ENCODE peak calls at places on chromosome 16, in four cellular contexts. X is HCT116, D is HepG2, J is K562. N is an unnamed sample.

GRCh38 chr16:82055728-82056549 is 20.9 kb downstream of the HSD17B2 start:
- DNase-seq in X (no peak), D (peak; percentile 86), J (no peak), N (no peak)

GRCh38 chr16:28981517-28981916 is 3.3 kb upstream of the LAT start:
- DNase-seq in X (no peak), D (peak; percentile 38), J (peak; percentile 84), N (peak; percentile 90)

GRCh38 chr16:12518238-12519004 is 285.3 kb downstream of the CPPED1 start:
- DNase-seq in X (no peak), D (no peak), J (no peak), N (no peak)

GRCh38 chr16:68091604-68092261 is 6.6 kb downstream of the NFATC3 start:
- DNase-seq in X (no peak), D (peak; percentile 70), J (no peak), N (no peak)

GRCh38 chr16:88732172-88732960 is 26.1 kb downstream of the CTU2 start:
- DNase-seq in X (no peak), D (no peak), J (no peak), N (no peak)

GRCh38 chr16:49179714-49180330 is 101.8 kb downstream of the CBLN1 start:
- DNase-seq in X (no peak), D (no peak), J (no peak), N (no peak)

GRCh38 chr16:58730724-58731370 is 3.3 kb downstream of the GOT2 start:
- DNase-seq in X (no peak), D (no peak), J (no peak), N (no peak)

GRCh38 chr16:52964290-52964689 is 88.4 kb downstream of the CHD9NB start:
- DNase-seq in X (no peak), D (no peak), J (no peak), N (no peak)

GRCh38 chr16:17058471-17058870 is 412.3 kb downstream of the XYLT1 start:
- DNase-seq in X (no peak), D (no peak), J (no peak), N (no peak)

GRCh38 chr16:17828012-17828411 is 357.3 kb upstream of the XYLT1 start:
- DNase-seq in X (no peak), D (no peak), J (no peak), N (no peak)

GRCh38 chr16:47990676-47991075 is 165.1 kb downstream of the ABCC12 start:
- DNase-seq in X (no peak), D (no peak), J (no peak), N (no peak)

GRCh38 chr16:66740010-66740409 is 11.4 kb downstream of the DYNC1LI2 start:
- DNase-seq in X (no peak), D (peak; percentile 39), J (peak; percentile 56), N (no peak)

GRCh38 chr16:75087040-75087979 is 29.3 kb downstream of the LDHD start:
- DNase-seq in X (no peak), D (peak; percentile 60), J (peak; percentile 48), N (no peak)

GRCh38 chr16:64297863-64298579 is 823.8 kb downstream of the CDH11 start:
- DNase-seq in X (no peak), D (no peak), J (no peak), N (no peak)

GRCh38 chr16:49130397-49130796 is 151.2 kb downstream of the CBLN1 start:
- DNase-seq in X (no peak), D (no peak), J (no peak), N (no peak)

GRCh38 chr16:65274576-65274975 is 152.7 kb upstream of the CDH11 start:
- DNase-seq in X (no peak), D (no peak), J (no peak), N (no peak)

GRCh38 chr16:79573881-79574280 is 26.7 kb downstream of the MAF start:
- DNase-seq in X (no peak), D (no peak), J (no peak), N (no peak)

GRCh38 chr16:2196981-2197511 is 641 bp upstream of the CASKIN1 start:
- DNase-seq in X (no peak), D (no peak), J (no peak), N (no peak)

GRCh38 chr16:1884889-1885288 is 12.9 kb upstream of the MEIOB start:
- DNase-seq in X (no peak), D (no peak), J (no peak), N (no peak)

GRCh38 chr16:24728891-24729242 is 584 bp upstream of the TNRC6A start:
- DNase-seq in X (no peak), D (no peak), J (peak; percentile 15), N (no peak)

GRCh38 chr16:31090540-31090939 is 1.8 kb upstream of the PRSS53 start:
- DNase-seq in X (no peak), D (no peak), J (no peak), N (no peak)

GRCh38 chr16:83418565-83418964 is 389.2 kb upstream of the HSBP1 start:
- DNase-seq in X (no peak), D (no peak), J (no peak), N (no peak)

GRCh38 chr16:82241469-82242052 is 71.5 kb upstream of the MPHOSPH6 start:
- DNase-seq in X (no peak), D (no peak), J (no peak), N (no peak)

GRCh38 chr16:54175169-54175551 is 111.4 kb downstream of the IRX3 start:
- DNase-seq in X (no peak), D (no peak), J (no peak), N (no peak)

GRCh38 chr16:31273676-31274075 is 13.9 kb downstream of the ITGAM start:
- DNase-seq in X (no peak), D (no peak), J (peak; percentile 2), N (no peak)

GRCh38 chr16:4734063-4734729 is at the start of the genes ANKS3 and DNAAF8:
- DNase-seq in X (peak; percentile 92), D (peak; percentile 96), J (peak; percentile 98), N (peak; percentile 87)

GRCh38 chr16:88706288-88706964 is at the start of the genes CTU2 and RNF166:
- DNase-seq in X (peak; percentile 83), D (peak; percentile 76), J (peak; percentile 97), N (peak; percentile 53)

GRCh38 chr16:83852774-83853173 is 45.0 kb downstream of the HSBP1 start:
- DNase-seq in X (no peak), D (no peak), J (no peak), N (no peak)

GRCh38 chr16:79265701-79266100 is 334.8 kb downstream of the MAF start:
- DNase-seq in X (no peak), D (no peak), J (no peak), N (no peak)

GRCh38 chr16:57264950-57265371 is 19.5 kb downstream of the PLLP start:
- DNase-seq in X (no peak), D (no peak), J (no peak), N (no peak)

GRCh38 chr16:57263585-57264351 is 18.7 kb downstream of the ARL2BP start:
- DNase-seq in X (no peak), D (no peak), J (no peak), N (no peak)

GRCh38 chr16:57264381-57264780 is 19.3 kb downstream of the ARL2BP start:
- DNase-seq in X (no peak), D (no peak), J (no peak), N (no peak)

GRCh38 chr16:57266531-57267268 is 17.8 kb downstream of the PLLP start:
- DNase-seq in X (no peak), D (no peak), J (no peak), N (no peak)

GRCh38 chr16:57265850-57266530 is 18.5 kb downstream of the PLLP start:
- DNase-seq in X (no peak), D (no peak), J (peak; percentile 87), N (no peak)
- TF ChIP-seq FOSL1 in X (no peak), D (no peak), J (peak; percentile 52), N (no peak)

GRCh38 chr16:34758835-34759234 is 1299.4 kb downstream of the TP53TG3F start:
- DNase-seq in X (no peak), D (no peak), J (no peak), N (no peak)
- H3K9me3 ChIP-seq in X (peaks cover 38% of the 10 kb centered on the region), D (peaks cover 100% of the 10 kb centered on the region), J (no peaks in the 10 kb centered on the region), N (peaks cover 4% of the 10 kb centered on the region)

DNA sequence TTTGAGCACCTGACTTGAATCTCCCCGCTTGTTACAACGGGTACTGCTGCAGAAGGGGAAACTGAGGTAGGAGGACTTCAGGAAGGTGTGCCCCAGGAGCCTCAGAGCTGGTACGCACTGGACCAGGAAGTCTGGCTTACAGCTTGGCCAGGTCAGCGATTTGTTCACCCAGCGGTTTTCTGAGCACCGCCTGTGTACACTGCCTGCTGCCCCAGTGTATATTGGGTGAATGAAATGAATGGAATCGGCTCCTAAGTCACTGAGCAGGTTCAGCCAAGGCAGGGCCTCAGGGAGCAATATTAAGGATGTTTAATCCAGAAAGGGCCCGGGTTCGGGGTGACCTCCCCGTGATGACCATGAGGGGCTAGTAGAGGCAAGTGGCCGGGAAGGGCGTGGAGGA is 164.0 kb upstream of the CIBAR2 start:
- DNase-seq in X (no peak), D (no peak), J (no peak), N (no peak)
- TF ChIP-seq FOSL1 in X (no peak), D (no peak), J (no peak), N (no peak)

GRCh38 chr16:3383045-3383448 is 17.8 kb downstream of the ZSCAN32 start:
- DNase-seq in X (no peak), D (no peak), J (no peak), N (no peak)
- H3K9me3 ChIP-seq in X (peaks cover 32% of the 10 kb centered on the region), D (no peaks in the 10 kb centered on the region), J (peaks cover 48% of the 10 kb centered on the region), N (peaks cover 68% of the 10 kb centered on the region)

GRCh38 chr16:9850716-9851115 is 331.5 kb downstream of the GRIN2A start:
- DNase-seq in X (no peak), D (no peak), J (no peak), N (no peak)
- TF ChIP-seq FOSL1 in X (no peak), D (no peak), J (no peak), N (no peak)

GRCh38 chr16:87526238-87526947 is 33.6 kb upstream of the ZCCHC14 start:
- DNase-seq in X (no peak), D (no peak), J (no peak), N (no peak)
- H3K9me3 ChIP-seq in X (no peaks in the 10 kb centered on the region), D (no peaks in the 10 kb centered on the region), J (no peaks in the 10 kb centered on the region), N (no peaks in the 10 kb centered on the region)

GRCh38 chr16:69566437-69567030 is 768 bp downstream of the NFAT5 start:
- DNase-seq in X (no peak), D (peak; percentile 40), J (peak; percentile 77), N (peak; percentile 70)
- TF ChIP-seq FOSL1 in X (no peak), D (no peak), J (no peak), N (no peak)

N was measured in H1.